ENCODE peak calls at places on chromosomes 16 and 17, in nine cellular contexts. H is esophagus squamous epithelium, A is stomach, F is upper lobe of right lung, B is HAP-1, P is heart right ventricle, E is lower lobe of right lung, G is iPS DF 6.9, V is cardiac muscle cell. Y is an unnamed sample. For H3K36me3, the result is how much of the 10 kb centered on the place peaks cover.

GRCh38 chr16:12308060-12308459 is 331.5 kb downstream of the SNX29 start:
- DNase-seq in H (no peak), A (no peak), F (no peak), B (no peak), P (no peak), E (no peak), G (no peak), V (no peak), Y (no peak)

GRCh38 chr16:62853887-62854286 is 817.6 kb upstream of the CDH8 start:
- DNase-seq in H (no peak), A (no peak), F (no peak), B (no peak), P (no peak), E (no peak), G (no peak), V (no peak), Y (no peak)

GRCh38 chr16:81360135-81360534 is 45.4 kb downstream of the GAN start:
- DNase-seq in H (no peak), A (no peak), F (no peak), B (no peak), P (no peak), E (no peak), G (no peak), V (no peak), Y (no peak)

GRCh38 chr17:50263293-50264262 is 10.7 kb upstream of the TMEM92 start:
- DNase-seq in H (no peak), A (no peak), F (peak), B (no peak), P (no peak), E (no peak), G (no peak), V (no peak), Y (peak)

GRCh38 chr17:75019146-75019545 is 6.7 kb downstream of the MRPL58 start:
- DNase-seq in H (no peak), A (no peak), F (no peak), B (no peak), P (no peak), E (no peak), G (no peak), V (no peak), Y (no peak)

GRCh38 chr16:84898447-84898846 is 78.7 kb downstream of the CRISPLD2 start:
- DNase-seq in H (no peak), A (no peak), F (no peak), B (no peak), P (no peak), E (no peak), G (no peak), V (no peak), Y (no peak)

GRCh38 chr17:42508426-42509164 is 27.4 kb upstream of the NAGLU start:
- DNase-seq in H (no peak), A (no peak), F (peak), B (no peak), P (no peak), E (no peak), G (no peak), V (no peak), Y (peak)

GRCh38 chr16:85328665-85329058 is 216.4 kb upstream of the CIBAR2 start:
- DNase-seq in H (no peak), A (no peak), F (no peak), B (peak), P (no peak), E (no peak), G (no peak), V (peak), Y (peak)

GRCh38 chr17:80832266-80832676 is 159.4 kb upstream of the CHMP6 start:
- DNase-seq in H (no peak), A (no peak), F (peak), B (no peak), P (peak), E (no peak), G (peak), V (peak), Y (peak)

GRCh38 chr16:27286446-27286845 is 17.9 kb upstream of the NSMCE1 start:
- DNase-seq in H (no peak), A (no peak), F (no peak), B (no peak), P (peak), E (no peak), G (no peak), V (no peak), Y (no peak)

GRCh38 chr16:8998114-8998513 is 34.4 kb upstream of the USP7 start:
- DNase-seq in H (no peak), A (no peak), F (no peak), B (no peak), P (no peak), E (no peak), G (no peak), V (no peak), Y (peak)

GRCh38 chr16:27721548-27722265 is 171.8 kb downstream of the KATNIP start:
- DNase-seq in H (no peak), A (peak), F (peak), B (no peak), P (peak), E (no peak), G (no peak), V (no peak), Y (no peak)

GRCh38 chr16:67571981-67572431 is 9.7 kb downstream of the CTCF start:
- DNase-seq in H (no peak), A (no peak), F (no peak), B (no peak), P (no peak), E (no peak), G (no peak), V (no peak), Y (no peak)

GRCh38 chr17:19397556-19398041 is 10.6 kb upstream of the MFAP4 start:
- DNase-seq in H (no peak), A (no peak), F (no peak), B (no peak), P (no peak), E (no peak), G (no peak), V (no peak), Y (peak)

GRCh38 chr16:30067584-30067916 is 2.0 kb downstream of the ALDOA start:
- DNase-seq in H (no peak), A (no peak), F (no peak), B (no peak), P (no peak), E (no peak), G (no peak), V (no peak), Y (no peak)

GRCh38 chr17:30236807-30237206 is 1.3 kb upstream of the SLC6A4 start:
- DNase-seq in H (no peak), A (peak), F (peak), B (no peak), P (peak), E (peak), G (no peak), V (peak), Y (peak)

GRCh38 chr17:67055041-67055443 is 10.7 kb downstream of the CACNG1 start:
- DNase-seq in H (no peak), A (peak), F (no peak), B (no peak), P (no peak), E (no peak), G (no peak), V (no peak), Y (no peak)

GRCh38 chr17:42017866-42018200 is 594 bp upstream of the DNAJC7 start:
- DNase-seq in H (no peak), A (no peak), F (no peak), B (no peak), P (no peak), E (no peak), G (no peak), V (no peak), Y (peak)

GRCh38 chr16:87101903-87102302 is 215.3 kb downstream of the C16orf95 start:
- DNase-seq in H (no peak), A (no peak), F (no peak), B (no peak), P (no peak), E (no peak), G (no peak), V (no peak), Y (no peak)

GRCh38 chr17:22217135-22217534 is 524.8 kb downstream of the KCNJ18 start:
- DNase-seq in H (no peak), A (no peak), F (peak), B (no peak), P (no peak), E (no peak), G (peak), V (peak), Y (peak)

GRCh38 chr17:50265690-50266306 is 8.5 kb upstream of the TMEM92 start:
- DNase-seq in H (no peak), A (no peak), F (peak), B (no peak), P (no peak), E (no peak), G (no peak), V (no peak), Y (peak)

GRCh38 chr17:32928527-32929287 is 754 bp downstream of the TMEM98 start:
- DNase-seq in H (no peak), A (no peak), F (no peak), B (no peak), P (no peak), E (no peak), G (no peak), V (no peak), Y (no peak)

GRCh38 chr16:979106-979505 is 2.5 kb upstream of the SOX8 start:
- DNase-seq in H (no peak), A (no peak), F (no peak), B (no peak), P (no peak), E (no peak), G (no peak), V (no peak), Y (no peak)

GRCh38 chr16:85686912-85687591 is 1.7 kb downstream of the GINS2 start:
- DNase-seq in H (no peak), A (no peak), F (no peak), B (no peak), P (no peak), E (peak), G (no peak), V (no peak), Y (peak)

GRCh38 chr17:30550512-30551273 is 73.5 kb downstream of the GOSR1 start:
- DNase-seq in H (no peak), A (peak), F (no peak), B (no peak), P (no peak), E (no peak), G (no peak), V (no peak), Y (no peak)

GRCh38 chr16:5003828-5004227 is 29.9 kb downstream of the NAGPA start:
- DNase-seq in H (no peak), A (no peak), F (no peak), B (no peak), P (no peak), E (peak), G (no peak), V (no peak), Y (no peak)

GRCh38 chr17:49958723-49959122 is 10.3 kb upstream of the DLX4 start:
- DNase-seq in H (no peak), A (no peak), F (no peak), B (no peak), P (no peak), E (no peak), G (no peak), V (no peak), Y (no peak)

GRCh38 chr17:81420769-81421462 is 25.7 kb downstream of the BAHCC1 start:
- DNase-seq in H (no peak), A (peak), F (peak), B (no peak), P (peak), E (peak), G (no peak), V (no peak), Y (no peak)

GRCh38 chr17:27793168-27793905 is 7.0 kb downstream of the NOS2 start:
- DNase-seq in H (no peak), A (no peak), F (no peak), B (peak), P (no peak), E (peak), G (no peak), V (peak), Y (peak)

GRCh38 chr16:80350066-80350465 is 190.7 kb upstream of the DYNLRB2 start:
- DNase-seq in H (no peak), A (no peak), F (no peak), B (no peak), P (no peak), E (no peak), G (no peak), V (no peak), Y (no peak)

GRCh38 chr16:4970010-4970409 is 11.9 kb downstream of the SEC14L5 start:
- DNase-seq in H (no peak), A (no peak), F (no peak), B (no peak), P (no peak), E (no peak), G (no peak), V (no peak), Y (peak)

GRCh38 chr16:86567701-86568571 is 1.3 kb downstream of the FOXC2 start:
- DNase-seq in H (no peak), A (no peak), F (no peak), B (no peak), P (no peak), E (no peak), G (no peak), V (peak), Y (peak)

GRCh38 chr16:58299757-58300349 is 5.0 kb upstream of the PRSS54 start:
- DNase-seq in H (no peak), A (peak), F (no peak), B (peak), P (peak), E (no peak), G (no peak), V (peak), Y (peak)

GRCh38 chr17:7223375-7223774 is 3.6 kb downstream of the ACADVL start:
- DNase-seq in H (no peak), A (no peak), F (no peak), B (no peak), P (no peak), E (no peak), G (no peak), V (no peak), Y (no peak)

GRCh38 chr17:7224110-7224509 is 4.4 kb downstream of the ACADVL start:
- DNase-seq in H (no peak), A (no peak), F (no peak), B (no peak), P (peak), E (no peak), G (no peak), V (no peak), Y (no peak)

GRCh38 chr17:7222972-7223292 is 3.2 kb downstream of the ACADVL start:
- DNase-seq in H (no peak), A (no peak), F (no peak), B (no peak), P (no peak), E (no peak), G (no peak), V (no peak), Y (no peak)

GRCh38 chr17:7225711-7226331 is 6.1 kb downstream of the ACADVL start:
- DNase-seq in H (no peak), A (no peak), F (peak), B (no peak), P (peak), E (no peak), G (no peak), V (no peak), Y (no peak)

DNA sequence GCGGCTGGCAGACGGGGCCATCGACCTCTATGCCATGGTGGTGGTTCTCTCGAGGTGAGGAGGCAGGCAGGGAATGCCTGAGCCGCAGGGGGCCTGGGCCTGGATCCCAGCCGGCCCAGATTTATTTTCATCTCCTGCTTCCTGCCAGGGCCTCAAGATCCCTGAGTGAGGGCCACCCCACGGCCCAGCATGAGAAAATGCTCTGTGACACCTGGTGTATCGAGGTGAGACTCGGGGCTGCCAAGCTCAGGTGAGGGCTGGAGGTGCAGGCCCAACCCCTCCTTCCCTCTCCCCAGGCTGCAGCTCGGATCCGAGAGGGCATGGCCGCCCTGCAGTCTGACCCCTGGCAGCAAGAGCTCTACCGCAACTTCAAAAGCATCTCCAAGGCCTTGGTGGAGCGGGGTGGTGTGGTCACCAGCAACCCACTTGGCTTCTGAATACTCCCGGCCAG is 4.9 kb downstream of the ACADVL start:
- DNase-seq in H (no peak), A (no peak), F (peak), B (no peak), P (peak), E (no peak), G (no peak), V (no peak), Y (peak)
- H3K36me3 ChIP-seq in H (half or more), A (half or more), F (half or more), B (half or more), P (under half), E (half or more), G (half or more), V (half or more), Y (under half)

GRCh38 chr17:77327181-77327565 is 186.4 kb downstream of the SEC14L1 start:
- DNase-seq in H (no peak), A (peak), F (peak), B (no peak), P (no peak), E (no peak), G (no peak), V (no peak), Y (peak)

GRCh38 chr17:77325537-77325825 is 184.7 kb downstream of the SEC14L1 start:
- DNase-seq in H (no peak), A (no peak), F (no peak), B (no peak), P (no peak), E (no peak), G (no peak), V (no peak), Y (no peak)

GRCh38 chr17:77326636-77327035 is 185.9 kb downstream of the SEC14L1 start:
- DNase-seq in H (no peak), A (peak), F (peak), B (no peak), P (no peak), E (no peak), G (no peak), V (no peak), Y (no peak)

GRCh38 chr17:77324227-77324626 is 183.5 kb downstream of the SEC14L1 start:
- DNase-seq in H (no peak), A (peak), F (peak), B (no peak), P (no peak), E (peak), G (no peak), V (no peak), Y (peak)

GRCh38 chr17:77325826-77326581 is 185.2 kb downstream of the SEC14L1 start:
- DNase-seq in H (no peak), A (peak), F (peak), B (no peak), P (no peak), E (peak), G (no peak), V (no peak), Y (no peak)
- H3K4me3 ChIP-seq in H (no peak), A (no peak), F (no peak), B (no peak), P (no peak), E (no peak), G (no peak), V (no peak), Y (no peak)

GRCh38 chr17:2175294-2175628 is 120.4 kb downstream of the HIC1 start:
- DNase-seq in H (no peak), A (no peak), F (no peak), B (no peak), P (no peak), E (no peak), G (no peak), V (no peak), Y (no peak)

GRCh38 chr17:2174048-2174447 is 119.1 kb downstream of the HIC1 start:
- DNase-seq in H (no peak), A (no peak), F (no peak), B (no peak), P (no peak), E (no peak), G (no peak), V (no peak), Y (no peak)

GRCh38 chr17:2173005-2173404 is 118.1 kb downstream of the HIC1 start:
- DNase-seq in H (no peak), A (no peak), F (no peak), B (no peak), P (peak), E (no peak), G (no peak), V (peak), Y (no peak)

GRCh38 chr17:2176484-2177175 is 121.7 kb downstream of the HIC1 start:
- DNase-seq in H (no peak), A (no peak), F (no peak), B (no peak), P (peak), E (no peak), G (no peak), V (no peak), Y (no peak)

DNA sequence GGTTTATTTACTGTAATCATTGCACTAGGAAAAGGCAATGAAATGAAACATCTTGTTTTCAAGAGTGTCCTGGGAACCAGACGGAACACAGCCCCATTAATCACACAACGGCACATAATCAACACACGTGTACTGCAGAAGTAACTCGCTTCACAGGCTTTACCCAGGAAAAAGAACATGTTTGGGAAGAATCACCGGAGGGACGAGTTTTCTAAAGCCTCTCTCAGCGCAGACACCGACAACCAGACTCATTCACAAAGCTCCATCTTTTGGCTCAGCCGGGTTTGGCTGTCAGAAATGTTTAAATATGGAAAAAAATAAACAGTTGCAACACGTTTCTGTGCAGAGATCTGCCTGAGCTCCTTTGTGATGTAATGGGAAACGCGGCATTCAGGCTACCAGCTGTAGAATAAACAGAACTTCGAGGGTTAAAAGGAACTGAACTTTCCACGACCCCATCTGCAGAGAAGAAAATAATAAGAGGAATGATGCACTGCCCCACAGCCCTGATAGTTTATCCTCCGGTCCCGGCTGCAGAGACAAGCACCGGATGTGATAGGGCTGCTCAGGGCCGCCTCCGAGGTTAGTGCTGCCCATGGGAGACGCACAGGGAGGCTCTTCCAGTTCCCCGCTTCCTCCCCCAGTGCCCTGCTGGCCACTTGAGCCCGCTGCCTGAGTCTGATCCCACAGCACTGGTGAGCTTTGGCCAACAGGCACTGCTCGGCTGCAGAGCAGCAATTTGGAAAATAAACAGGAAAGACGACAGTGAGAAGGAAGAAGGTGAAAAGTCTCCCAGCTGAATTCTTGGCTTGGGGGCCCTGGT is 119.8 kb downstream of the HIC1 start:
- DNase-seq in H (no peak), A (no peak), F (peak), B (no peak), P (peak), E (peak), G (no peak), V (peak), Y (no peak)
- H3K36me3 ChIP-seq in H (under half), A (under half), F (under half), B (under half), P (under half), E (under half), G (under half), V (under half), Y (under half)

DNA sequence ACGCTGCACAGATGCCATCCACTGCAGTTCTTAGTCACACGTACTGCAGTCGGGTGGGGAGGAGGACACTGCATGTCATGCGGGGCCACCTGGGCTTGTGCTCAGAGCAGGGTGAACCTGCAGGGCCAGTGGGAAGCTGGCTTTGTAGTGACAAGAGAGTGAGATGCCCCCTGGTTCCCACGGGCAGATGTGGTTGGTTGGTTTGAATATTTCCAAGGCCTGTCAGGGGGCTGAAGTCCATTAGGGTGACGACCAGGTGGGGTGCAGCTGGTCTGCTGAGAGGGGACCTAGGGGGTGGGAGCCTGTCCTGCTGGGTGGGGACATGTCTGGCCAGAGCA is 14.3 kb downstream of the ZNF213 start:
- DNase-seq in H (no peak), A (no peak), F (no peak), B (no peak), P (no peak), E (no peak), G (no peak), V (no peak), Y (no peak)
- H3K4me3 ChIP-seq in H (peak), A (no peak), F (peak), B (peak), P (no peak), E (peak), G (no peak), V (no peak), Y (no peak)

GRCh38 chr16:16032271-16032979 is 83.0 kb downstream of the ABCC1 start:
- DNase-seq in H (no peak), A (no peak), F (no peak), B (no peak), P (no peak), E (no peak), G (no peak), V (no peak), Y (no peak)
- H3K36me3 ChIP-seq in H (half or more), A (under half), F (under half), B (under half), P (under half), E (under half), G (under half), V (under half), Y (under half)